ENCODE peak calls at places on chromosomes 1 and 21, in four cellular contexts. One of them, this sample, is unnamed.

GRCh38 chr1:40313958-40314720 is 2.9 kb downstream of the COL9A2 start:
- DNase-seq in CD8-positive, alpha-beta memory T cell: no peak
- DNase-seq in IMR-90: no peak
- DNase-seq in AG04449: no peak
- DNase-seq in this sample: no peak

GRCh38 chr1:175750366-175751111 is 7.1 kb upstream of the TNR start:
- DNase-seq in CD8-positive, alpha-beta memory T cell: no peak
- DNase-seq in IMR-90: no peak
- DNase-seq in AG04449: no peak
- DNase-seq in this sample: no peak

GRCh38 chr1:109137959-109138757 is 24.2 kb downstream of the ELAPOR1 start:
- DNase-seq in CD8-positive, alpha-beta memory T cell: no peak
- DNase-seq in IMR-90: no peak
- DNase-seq in AG04449: no peak
- DNase-seq in this sample: no peak

GRCh38 chr21:43899307-43900077 is 34.5 kb downstream of the AGPAT3 start:
- DNase-seq in CD8-positive, alpha-beta memory T cell: no peak
- DNase-seq in IMR-90: no peak
- DNase-seq in AG04449: no peak
- DNase-seq in this sample: no peak

GRCh38 chr21:42193131-42193671 is 25.7 kb upstream of the ABCG1 start:
- DNase-seq in CD8-positive, alpha-beta memory T cell: peak; percentile 79
- DNase-seq in IMR-90: no peak
- DNase-seq in AG04449: no peak
- DNase-seq in this sample: peak; percentile 69

GRCh38 chr21:46149205-46149901 is 6.0 kb downstream of the FTCD start:
- DNase-seq in CD8-positive, alpha-beta memory T cell: peak; percentile 25
- DNase-seq in IMR-90: no peak
- DNase-seq in AG04449: no peak
- DNase-seq in this sample: no peak

GRCh38 chr21:16117851-16118592 is 388.2 kb downstream of the USP25 start:
- DNase-seq in CD8-positive, alpha-beta memory T cell: no peak
- DNase-seq in IMR-90: peak; percentile 88
- DNase-seq in AG04449: peak; percentile 70
- DNase-seq in this sample: peak; percentile 94

GRCh38 chr1:97925161-97925560 is 4.3 kb upstream of the DPYD start:
- DNase-seq in CD8-positive, alpha-beta memory T cell: no peak
- DNase-seq in IMR-90: no peak
- DNase-seq in AG04449: no peak
- DNase-seq in this sample: no peak

GRCh38 chr1:43464840-43465693 is 11.3 kb upstream of the HYI start:
- DNase-seq in CD8-positive, alpha-beta memory T cell: no peak
- DNase-seq in IMR-90: no peak
- DNase-seq in AG04449: no peak
- DNase-seq in this sample: peak; percentile 13

GRCh38 chr1:96962807-96963206 is 241.2 kb downstream of the PTBP2 start:
- DNase-seq in CD8-positive, alpha-beta memory T cell: no peak
- DNase-seq in IMR-90: peak; percentile 31
- DNase-seq in AG04449: peak; percentile 34
- DNase-seq in this sample: peak; percentile 53

GRCh38 chr1:154852845-154853244 is 17.2 kb downstream of the KCNN3 start:
- DNase-seq in CD8-positive, alpha-beta memory T cell: no peak
- DNase-seq in IMR-90: no peak
- DNase-seq in AG04449: no peak
- DNase-seq in this sample: no peak

GRCh38 chr1:35935436-35935835 is 4.5 kb downstream of the AGO3 start:
- DNase-seq in CD8-positive, alpha-beta memory T cell: no peak
- DNase-seq in IMR-90: peak; percentile 78
- DNase-seq in AG04449: no peak
- DNase-seq in this sample: peak; percentile 37

GRCh38 chr1:15351301-15351700 is 58.4 kb upstream of the EFHD2 start:
- DNase-seq in CD8-positive, alpha-beta memory T cell: no peak
- DNase-seq in IMR-90: no peak
- DNase-seq in AG04449: no peak
- DNase-seq in this sample: no peak

GRCh38 chr1:225709101-225709500 is 56.2 kb upstream of the ENAH start:
- DNase-seq in CD8-positive, alpha-beta memory T cell: no peak
- DNase-seq in IMR-90: no peak
- DNase-seq in AG04449: no peak
- DNase-seq in this sample: no peak

GRCh38 chr1:233268389-233269022 is 27.0 kb downstream of the PCNX2 start:
- DNase-seq in CD8-positive, alpha-beta memory T cell: no peak
- DNase-seq in IMR-90: no peak
- DNase-seq in AG04449: no peak
- DNase-seq in this sample: no peak

GRCh38 chr1:243378666-243379065 is 122.8 kb downstream of the SDCCAG8 start:
- DNase-seq in CD8-positive, alpha-beta memory T cell: no peak
- DNase-seq in IMR-90: no peak
- DNase-seq in AG04449: no peak
- DNase-seq in this sample: no peak

GRCh38 chr1:221435510-221435909 is 306.4 kb downstream of the DUSP10 start:
- DNase-seq in CD8-positive, alpha-beta memory T cell: no peak
- DNase-seq in IMR-90: peak; percentile 83
- DNase-seq in AG04449: no peak
- DNase-seq in this sample: peak; percentile 79

GRCh38 chr1:7941437-7941793 is 776 bp upstream of the TNFRSF9 start:
- DNase-seq in CD8-positive, alpha-beta memory T cell: no peak
- DNase-seq in IMR-90: peak; percentile 46
- DNase-seq in AG04449: no peak
- DNase-seq in this sample: no peak

GRCh38 chr1:245142976-245143375 is 11.8 kb upstream of the KIF26B start:
- DNase-seq in CD8-positive, alpha-beta memory T cell: no peak
- DNase-seq in IMR-90: no peak
- DNase-seq in AG04449: no peak
- DNase-seq in this sample: no peak

GRCh38 chr1:55214903-55215193 is 316 bp downstream of the USP24 start:
- DNase-seq in CD8-positive, alpha-beta memory T cell: no peak
- DNase-seq in IMR-90: peak; percentile 49
- DNase-seq in AG04449: no peak
- DNase-seq in this sample: peak; percentile 35

GRCh38 chr1:33029921-33030320 is 6.8 kb downstream of the AK2 start:
- DNase-seq in CD8-positive, alpha-beta memory T cell: no peak
- DNase-seq in IMR-90: no peak
- DNase-seq in AG04449: no peak
- DNase-seq in this sample: no peak

GRCh38 chr21:45270306-45270821 is 17.3 kb downstream of the POFUT2 start:
- DNase-seq in CD8-positive, alpha-beta memory T cell: no peak
- DNase-seq in IMR-90: no peak
- DNase-seq in AG04449: no peak
- DNase-seq in this sample: no peak

GRCh38 chr1:186843931-186844330 is 15.2 kb downstream of the PLA2G4A start:
- DNase-seq in CD8-positive, alpha-beta memory T cell: no peak
- DNase-seq in IMR-90: no peak
- DNase-seq in AG04449: no peak
- DNase-seq in this sample: no peak

GRCh38 chr1:74847720-74848119 is 114.8 kb downstream of the TYW3 start:
- DNase-seq in CD8-positive, alpha-beta memory T cell: no peak
- DNase-seq in IMR-90: peak; percentile 69
- DNase-seq in AG04449: no peak
- DNase-seq in this sample: peak; percentile 25

GRCh38 chr1:108706643-108707042 is 6.1 kb upstream of the FNDC7 start:
- DNase-seq in CD8-positive, alpha-beta memory T cell: no peak
- DNase-seq in IMR-90: no peak
- DNase-seq in AG04449: no peak
- DNase-seq in this sample: no peak

GRCh38 chr1:208997726-208998312 is 585.7 kb upstream of the CAMK1G start:
- DNase-seq in CD8-positive, alpha-beta memory T cell: no peak
- DNase-seq in IMR-90: no peak
- DNase-seq in AG04449: no peak
- DNase-seq in this sample: no peak

GRCh38 chr1:86687595-86687994 is 16.8 kb upstream of the SH3GLB1 start:
- DNase-seq in CD8-positive, alpha-beta memory T cell: no peak
- DNase-seq in IMR-90: no peak
- DNase-seq in AG04449: no peak
- DNase-seq in this sample: peak; percentile 29

GRCh38 chr21:28516011-28516410 is 476.7 kb downstream of the LTN1 start:
- DNase-seq in CD8-positive, alpha-beta memory T cell: no peak
- DNase-seq in IMR-90: no peak
- DNase-seq in AG04449: no peak
- DNase-seq in this sample: no peak

DNA sequence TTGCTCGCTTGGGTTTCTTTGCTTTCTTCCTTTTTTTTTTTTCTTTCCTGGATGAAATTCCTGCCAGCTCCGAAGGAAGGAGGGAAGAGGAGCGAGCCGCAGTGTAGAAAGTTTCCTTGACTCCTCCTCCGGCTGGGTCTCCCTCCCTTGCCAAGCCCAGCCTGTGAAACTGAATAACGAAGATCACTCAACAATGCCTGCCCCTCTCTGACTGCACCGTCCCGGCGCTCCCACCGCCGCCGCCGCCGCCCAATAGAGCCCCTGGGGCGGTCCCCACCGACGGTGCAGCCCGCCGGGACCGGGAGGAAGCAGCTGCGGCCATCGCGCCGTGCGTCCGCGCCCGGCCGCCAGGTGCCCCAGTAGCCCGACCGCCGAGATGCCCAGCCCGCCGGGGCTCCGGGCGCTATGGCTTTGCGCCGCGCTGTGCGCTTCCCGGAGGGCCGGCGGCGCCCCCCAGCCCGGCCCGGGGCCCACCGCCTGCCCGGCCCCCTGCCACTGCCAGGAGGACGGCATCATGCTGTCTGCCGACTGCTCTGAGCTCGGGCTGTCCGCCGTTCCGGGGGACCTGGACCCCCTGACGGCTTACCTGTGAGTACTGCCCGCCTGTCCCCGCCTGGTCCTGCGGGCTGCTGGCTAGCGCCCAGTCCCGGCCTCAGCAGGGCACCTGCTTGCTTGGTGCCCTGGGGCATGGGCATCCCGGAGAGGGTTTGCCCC is at the start of gene LGR6:
- DNase-seq in CD8-positive, alpha-beta memory T cell: no peak
- DNase-seq in IMR-90: no peak
- DNase-seq in AG04449: no peak
- DNase-seq in this sample: no peak
- H3K4me3 ChIP-seq in CD8-positive, alpha-beta memory T cell: no peak within 1 kb of the TSS
- H3K4me3 ChIP-seq in IMR-90: no peak within 1 kb of the TSS
- H3K4me3 ChIP-seq in AG04449: no peak within 1 kb of the TSS
- H3K4me3 ChIP-seq in this sample: no peak within 1 kb of the TSS

DNA sequence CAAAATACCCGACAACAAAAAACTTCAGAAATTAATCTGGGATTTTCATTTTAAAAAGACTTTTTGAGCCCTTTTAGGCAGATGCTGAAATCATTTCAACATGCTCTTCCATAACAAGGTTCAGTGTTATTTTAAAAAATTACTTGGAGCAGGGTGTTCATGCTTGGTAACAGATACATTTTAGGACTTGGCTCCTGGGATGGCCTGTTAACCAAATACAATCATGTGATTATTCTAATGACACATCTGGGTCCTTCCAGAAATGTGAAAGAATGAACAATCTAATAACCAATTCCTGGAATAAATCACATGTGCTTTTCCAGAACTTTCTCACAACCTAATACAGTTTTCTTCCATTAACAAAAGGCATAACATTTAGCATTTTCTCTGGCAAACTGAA is 379.8 kb upstream of the RUNX1 start:
- DNase-seq in CD8-positive, alpha-beta memory T cell: no peak
- DNase-seq in IMR-90: no peak
- DNase-seq in AG04449: no peak
- DNase-seq in this sample: no peak
- H3K4me3 ChIP-seq in CD8-positive, alpha-beta memory T cell: no peak overlapping the region
- H3K4me3 ChIP-seq in IMR-90: no peak overlapping the region
- H3K4me3 ChIP-seq in AG04449: no peak overlapping the region
- H3K4me3 ChIP-seq in this sample: no peak overlapping the region

GRCh38 chr1:26542781-26543443 is 13.4 kb downstream of the RPS6KA1 start:
- DNase-seq in CD8-positive, alpha-beta memory T cell: no peak
- DNase-seq in IMR-90: no peak
- DNase-seq in AG04449: no peak
- DNase-seq in this sample: no peak

GRCh38 chr1:26543444-26543835 is 13.9 kb downstream of the RPS6KA1 start:
- DNase-seq in CD8-positive, alpha-beta memory T cell: no peak
- DNase-seq in IMR-90: no peak
- DNase-seq in AG04449: no peak
- DNase-seq in this sample: no peak

GRCh38 chr1:26541431-26541815 is 11.9 kb downstream of the RPS6KA1 start:
- DNase-seq in CD8-positive, alpha-beta memory T cell: no peak
- DNase-seq in IMR-90: no peak
- DNase-seq in AG04449: no peak
- DNase-seq in this sample: no peak

GRCh38 chr1:26540346-26540745 is 10.8 kb downstream of the RPS6KA1 start:
- DNase-seq in CD8-positive, alpha-beta memory T cell: no peak
- DNase-seq in IMR-90: no peak
- DNase-seq in AG04449: no peak
- DNase-seq in this sample: no peak

DNA sequence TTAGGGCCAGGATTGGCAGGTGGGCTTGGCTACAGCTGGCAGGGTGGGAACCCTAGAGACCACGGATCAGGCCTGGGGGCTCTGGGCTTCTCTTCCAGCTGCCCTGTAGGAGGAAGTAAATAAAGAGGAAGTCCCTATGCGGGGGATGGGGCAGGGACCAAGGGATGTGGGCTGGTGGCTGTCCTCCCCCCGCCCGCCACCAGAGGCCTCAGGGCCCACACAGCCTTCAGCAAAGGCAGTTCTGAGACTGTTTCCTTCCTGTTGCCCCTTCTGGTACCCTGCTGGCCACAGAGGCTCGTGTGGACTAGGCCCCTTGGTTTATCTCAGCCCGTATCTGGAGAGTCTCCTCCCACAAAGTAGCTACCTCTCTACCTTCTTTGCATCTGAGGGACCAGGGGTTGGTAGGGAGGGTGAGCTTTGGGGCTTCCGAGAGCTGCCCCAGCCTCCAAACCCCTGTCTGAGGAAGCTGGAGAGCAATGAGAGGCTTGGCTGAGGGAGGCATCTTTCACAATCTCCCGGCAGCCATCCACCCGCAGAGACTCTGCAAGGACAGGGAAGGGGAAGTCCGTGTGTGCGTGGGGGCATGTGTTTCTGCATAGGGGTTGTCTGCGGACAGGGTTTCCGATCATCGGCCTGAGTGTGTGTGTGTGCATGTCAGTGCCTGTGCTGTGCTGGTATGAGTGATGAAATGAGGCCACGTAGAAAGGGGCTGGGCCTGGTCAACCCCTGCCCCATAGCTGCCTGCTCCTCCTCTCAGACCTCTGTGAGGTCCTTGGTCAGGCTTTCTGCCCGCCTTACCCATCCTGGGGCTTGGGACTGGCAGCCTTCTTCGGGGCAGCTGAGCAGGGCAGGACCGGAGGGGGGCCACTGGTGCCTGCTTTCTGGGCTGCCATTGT is 12.5 kb downstream of the RPS6KA1 start:
- DNase-seq in CD8-positive, alpha-beta memory T cell: peak; percentile 85
- DNase-seq in IMR-90: peak; percentile 78
- DNase-seq in AG04449: no peak
- DNase-seq in this sample: no peak
- H3K4me3 ChIP-seq in CD8-positive, alpha-beta memory T cell: peak overlapping the region; percentile 61
- H3K4me3 ChIP-seq in IMR-90: no peak overlapping the region
- H3K4me3 ChIP-seq in AG04449: no peak overlapping the region
- H3K4me3 ChIP-seq in this sample: no peak overlapping the region

DNA sequence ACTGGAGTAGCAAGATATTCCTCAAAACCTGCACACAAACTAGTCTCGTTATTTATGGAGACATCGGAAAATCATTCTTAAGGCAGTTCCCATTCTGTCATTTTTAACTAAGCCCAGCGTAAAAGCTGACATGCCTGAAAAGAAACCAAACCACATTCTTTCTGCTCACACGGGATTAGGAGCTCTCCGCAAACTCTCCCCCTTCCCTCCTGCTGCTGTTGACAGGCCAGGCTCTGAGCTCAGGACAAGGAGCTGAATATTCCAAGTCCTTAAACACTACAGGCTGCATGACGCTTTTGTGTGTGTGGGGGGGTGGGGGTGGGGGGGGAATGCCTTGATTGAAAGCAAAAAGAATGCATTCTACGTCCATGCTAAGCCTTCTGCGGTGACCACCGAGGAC is 5.2 kb downstream of the OLIG1 start:
- DNase-seq in CD8-positive, alpha-beta memory T cell: no peak
- DNase-seq in IMR-90: no peak
- DNase-seq in AG04449: no peak
- DNase-seq in this sample: no peak
- H3K4me3 ChIP-seq in CD8-positive, alpha-beta memory T cell: no peak overlapping the region
- H3K4me3 ChIP-seq in IMR-90: no peak overlapping the region
- H3K4me3 ChIP-seq in AG04449: no peak overlapping the region
- H3K4me3 ChIP-seq in this sample: no peak overlapping the region

This sample was measured in astrocyte of the spinal cord.